ENCODE peak calls at places on chromosomes 3 and 15, in ten cellular contexts. One of them, this sample, is unnamed.
A peak's percentile ranks its signal among the peaks of the same experiment; 100 is the strongest.

GRCh38 chr3:98765721-98766120 is 2.6 kb downstream of the ST3GAL6 start:
- DNase-seq in AG20443: no peak
- DNase-seq in HS-5: no peak
- DNase-seq in fibroblast of mammary gland: no peak
- DNase-seq in NCI-H1048: no peak
- DNase-seq in retina: no peak
- DNase-seq in iris pigment epithelial cell: peak; percentile 43
- DNase-seq in body of pancreas: no peak
- DNase-seq in HCT116: no peak
- DNase-seq in fibroblast of lung: no peak
- DNase-seq in this sample: no peak

GRCh38 chr3:72174890-72175289 is 389.9 kb upstream of the PROK2 start:
- DNase-seq in HS-5: no peak
- DNase-seq in AG20443: no peak
- DNase-seq in fibroblast of lung: no peak
- DNase-seq in NCI-H1048: no peak
- DNase-seq in retina: no peak
- DNase-seq in body of pancreas: no peak
- DNase-seq in iris pigment epithelial cell: no peak
- DNase-seq in HCT116: no peak
- DNase-seq in fibroblast of mammary gland: no peak
- DNase-seq in this sample: no peak

GRCh38 chr3:69410301-69410700 is 24.4 kb upstream of the FRMD4B start:
- DNase-seq in body of pancreas: peak; percentile 68
- DNase-seq in retina: peak; percentile 55
- DNase-seq in iris pigment epithelial cell: peak; percentile 62
- DNase-seq in HS-5: peak; percentile 35
- DNase-seq in fibroblast of mammary gland: peak; percentile 71
- DNase-seq in AG20443: peak; percentile 77
- DNase-seq in NCI-H1048: peak; percentile 12
- DNase-seq in HCT116: peak; percentile 51
- DNase-seq in fibroblast of lung: peak; percentile 71
- DNase-seq in this sample: no peak

GRCh38 chr15:31974855-31975421 is 55.4 kb upstream of the CHRNA7 start:
- DNase-seq in body of pancreas: peak; percentile 34
- DNase-seq in HS-5: no peak
- DNase-seq in fibroblast of mammary gland: peak; percentile 11
- DNase-seq in NCI-H1048: peak; percentile 25
- DNase-seq in fibroblast of lung: peak; percentile 23
- DNase-seq in retina: peak; percentile 85
- DNase-seq in HCT116: no peak
- DNase-seq in iris pigment epithelial cell: no peak
- DNase-seq in AG20443: peak; percentile 40
- DNase-seq in this sample: no peak

GRCh38 chr3:100988080-100988479 is 5.1 kb downstream of the ABI3BP start:
- DNase-seq in retina: no peak
- DNase-seq in NCI-H1048: no peak
- DNase-seq in HCT116: no peak
- DNase-seq in AG20443: no peak
- DNase-seq in body of pancreas: peak; percentile 22
- DNase-seq in fibroblast of mammary gland: no peak
- DNase-seq in iris pigment epithelial cell: no peak
- DNase-seq in HS-5: no peak
- DNase-seq in fibroblast of lung: no peak
- DNase-seq in this sample: no peak

GRCh38 chr3:185318136-185318535 is 44.8 kb upstream of the MAP3K13 start:
- DNase-seq in NCI-H1048: peak; percentile 70
- DNase-seq in AG20443: no peak
- DNase-seq in fibroblast of mammary gland: no peak
- DNase-seq in body of pancreas: no peak
- DNase-seq in iris pigment epithelial cell: peak; percentile 79
- DNase-seq in fibroblast of lung: no peak
- DNase-seq in HCT116: no peak
- DNase-seq in HS-5: no peak
- DNase-seq in retina: no peak
- DNase-seq in this sample: peak; percentile 40

GRCh38 chr3:196842567-196843434 is 24.9 kb upstream of the SENP5 start:
- DNase-seq in fibroblast of mammary gland: no peak
- DNase-seq in body of pancreas: no peak
- DNase-seq in AG20443: no peak
- DNase-seq in HCT116: no peak
- DNase-seq in retina: no peak
- DNase-seq in fibroblast of lung: no peak
- DNase-seq in iris pigment epithelial cell: no peak
- DNase-seq in HS-5: no peak
- DNase-seq in NCI-H1048: no peak
- DNase-seq in this sample: no peak

GRCh38 chr3:52429779-52430415 is 15.0 kb downstream of the SEMA3G start:
- DNase-seq in NCI-H1048: no peak
- DNase-seq in AG20443: no peak
- DNase-seq in body of pancreas: peak; percentile 11
- DNase-seq in iris pigment epithelial cell: peak; percentile 23
- DNase-seq in retina: no peak
- DNase-seq in fibroblast of lung: no peak
- DNase-seq in HS-5: no peak
- DNase-seq in HCT116: no peak
- DNase-seq in fibroblast of mammary gland: no peak
- DNase-seq in this sample: no peak

GRCh38 chr3:81985996-81986723 is 224.7 kb upstream of the GBE1 start:
- DNase-seq in AG20443: no peak
- DNase-seq in iris pigment epithelial cell: no peak
- DNase-seq in body of pancreas: no peak
- DNase-seq in fibroblast of mammary gland: no peak
- DNase-seq in fibroblast of lung: no peak
- DNase-seq in NCI-H1048: no peak
- DNase-seq in retina: no peak
- DNase-seq in HS-5: no peak
- DNase-seq in HCT116: peak; percentile 58
- DNase-seq in this sample: no peak

GRCh38 chr15:99571299-99571698 is 5.5 kb downstream of the MEF2A start:
- DNase-seq in HCT116: no peak
- DNase-seq in iris pigment epithelial cell: no peak
- DNase-seq in fibroblast of lung: no peak
- DNase-seq in NCI-H1048: no peak
- DNase-seq in HS-5: no peak
- DNase-seq in AG20443: no peak
- DNase-seq in body of pancreas: no peak
- DNase-seq in fibroblast of mammary gland: no peak
- DNase-seq in retina: no peak
- DNase-seq in this sample: no peak

GRCh38 chr3:177220136-177220974 is 23.1 kb upstream of the TBL1XR1 start:
- DNase-seq in fibroblast of mammary gland: no peak
- DNase-seq in HCT116: no peak
- DNase-seq in HS-5: no peak
- DNase-seq in AG20443: no peak
- DNase-seq in fibroblast of lung: no peak
- DNase-seq in retina: no peak
- DNase-seq in NCI-H1048: no peak
- DNase-seq in body of pancreas: no peak
- DNase-seq in iris pigment epithelial cell: peak; percentile 34
- DNase-seq in this sample: no peak

GRCh38 chr15:90154861-90155626 is 46.1 kb upstream of the SEMA4B start:
- DNase-seq in HS-5: no peak
- DNase-seq in HCT116: no peak
- DNase-seq in fibroblast of lung: peak; percentile 89
- DNase-seq in fibroblast of mammary gland: peak; percentile 76
- DNase-seq in AG20443: peak; percentile 57
- DNase-seq in NCI-H1048: no peak
- DNase-seq in iris pigment epithelial cell: peak; percentile 72
- DNase-seq in retina: no peak
- DNase-seq in body of pancreas: peak; percentile 85
- DNase-seq in this sample: peak; percentile 51

GRCh38 chr3:47495111-47495510 is 18.4 kb downstream of the ELP6 start:
- DNase-seq in HS-5: no peak
- DNase-seq in retina: no peak
- DNase-seq in fibroblast of mammary gland: no peak
- DNase-seq in NCI-H1048: no peak
- DNase-seq in fibroblast of lung: no peak
- DNase-seq in body of pancreas: no peak
- DNase-seq in AG20443: no peak
- DNase-seq in HCT116: no peak
- DNase-seq in iris pigment epithelial cell: no peak
- DNase-seq in this sample: no peak

GRCh38 chr15:50315814-50316630 is 39.0 kb downstream of the GABPB1 start:
- DNase-seq in fibroblast of lung: peak; percentile 79
- DNase-seq in fibroblast of mammary gland: peak; percentile 70
- DNase-seq in HS-5: peak; percentile 18
- DNase-seq in body of pancreas: no peak
- DNase-seq in AG20443: peak; percentile 25
- DNase-seq in retina: peak; percentile 14
- DNase-seq in iris pigment epithelial cell: peak; percentile 51
- DNase-seq in HCT116: peak; percentile 31
- DNase-seq in NCI-H1048: peak; percentile 57
- DNase-seq in this sample: peak; percentile 24

GRCh38 chr15:22960587-22960986 is 19.6 kb downstream of the CYFIP1 start:
- DNase-seq in body of pancreas: no peak
- DNase-seq in retina: no peak
- DNase-seq in HS-5: no peak
- DNase-seq in HCT116: no peak
- DNase-seq in fibroblast of lung: no peak
- DNase-seq in AG20443: no peak
- DNase-seq in iris pigment epithelial cell: no peak
- DNase-seq in NCI-H1048: no peak
- DNase-seq in fibroblast of mammary gland: no peak
- DNase-seq in this sample: no peak

GRCh38 chr3:190038050-190038631 is 82.6 kb downstream of the P3H2 start:
- DNase-seq in HCT116: peak; percentile 39
- DNase-seq in fibroblast of lung: peak; percentile 79
- DNase-seq in HS-5: peak; percentile 38
- DNase-seq in retina: no peak
- DNase-seq in NCI-H1048: no peak
- DNase-seq in fibroblast of mammary gland: peak; percentile 79
- DNase-seq in iris pigment epithelial cell: peak; percentile 88
- DNase-seq in AG20443: peak; percentile 36
- DNase-seq in body of pancreas: no peak
- DNase-seq in this sample: no peak

GRCh38 chr3:18098960-18099587 is 326.1 kb downstream of the SATB1 start:
- DNase-seq in HS-5: peak; percentile 93
- DNase-seq in body of pancreas: no peak
- DNase-seq in fibroblast of lung: peak; percentile 75
- DNase-seq in AG20443: peak; percentile 92
- DNase-seq in HCT116: peak; percentile 99
- DNase-seq in NCI-H1048: no peak
- DNase-seq in retina: no peak
- DNase-seq in iris pigment epithelial cell: peak; percentile 46
- DNase-seq in fibroblast of mammary gland: peak; percentile 95
- DNase-seq in this sample: peak; percentile 45

GRCh38 chr3:131957980-131958379 is 76.8 kb downstream of the CPNE4 start:
- DNase-seq in fibroblast of lung: no peak
- DNase-seq in AG20443: no peak
- DNase-seq in HS-5: no peak
- DNase-seq in HCT116: no peak
- DNase-seq in fibroblast of mammary gland: no peak
- DNase-seq in NCI-H1048: no peak
- DNase-seq in retina: no peak
- DNase-seq in body of pancreas: no peak
- DNase-seq in iris pigment epithelial cell: no peak
- DNase-seq in this sample: no peak

GRCh38 chr15:76217029-76217866 is 94.0 kb downstream of the ETFA start:
- DNase-seq in iris pigment epithelial cell: peak; percentile 68
- DNase-seq in retina: peak; percentile 59
- DNase-seq in fibroblast of mammary gland: peak; percentile 30
- DNase-seq in body of pancreas: no peak
- DNase-seq in HCT116: peak; percentile 24
- DNase-seq in HS-5: no peak
- DNase-seq in NCI-H1048: no peak
- DNase-seq in fibroblast of lung: peak; percentile 18
- DNase-seq in AG20443: no peak
- DNase-seq in this sample: no peak

GRCh38 chr3:121957674-121958419 is 63.6 kb downstream of the SLC15A2 start:
- DNase-seq in NCI-H1048: no peak
- DNase-seq in HS-5: no peak
- DNase-seq in fibroblast of mammary gland: no peak
- DNase-seq in retina: no peak
- DNase-seq in AG20443: no peak
- DNase-seq in body of pancreas: no peak
- DNase-seq in HCT116: no peak
- DNase-seq in fibroblast of lung: no peak
- DNase-seq in iris pigment epithelial cell: no peak
- DNase-seq in this sample: no peak

GRCh38 chr3:77931272-77932009 is 891.5 kb downstream of the ROBO2 start:
- DNase-seq in body of pancreas: no peak
- DNase-seq in HCT116: no peak
- DNase-seq in fibroblast of mammary gland: no peak
- DNase-seq in iris pigment epithelial cell: peak; percentile 10
- DNase-seq in retina: peak; percentile 18
- DNase-seq in NCI-H1048: no peak
- DNase-seq in AG20443: no peak
- DNase-seq in fibroblast of lung: peak; percentile 92
- DNase-seq in HS-5: no peak
- DNase-seq in this sample: no peak

GRCh38 chr3:123151251-123151705 is 50.5 kb upstream of the SEC22A start:
- DNase-seq in NCI-H1048: no peak
- DNase-seq in fibroblast of lung: no peak
- DNase-seq in body of pancreas: no peak
- DNase-seq in fibroblast of mammary gland: no peak
- DNase-seq in HCT116: no peak
- DNase-seq in HS-5: no peak
- DNase-seq in retina: no peak
- DNase-seq in iris pigment epithelial cell: no peak
- DNase-seq in AG20443: no peak
- DNase-seq in this sample: no peak

GRCh38 chr3:130258532-130258952 is 86.9 kb upstream of the COL6A5 start:
- DNase-seq in AG20443: peak; percentile 50
- DNase-seq in HS-5: peak; percentile 36
- DNase-seq in body of pancreas: no peak
- DNase-seq in fibroblast of mammary gland: peak; percentile 98
- DNase-seq in fibroblast of lung: peak; percentile 56
- DNase-seq in retina: no peak
- DNase-seq in NCI-H1048: no peak
- DNase-seq in iris pigment epithelial cell: no peak
- DNase-seq in HCT116: no peak
- DNase-seq in this sample: no peak

GRCh38 chr15:55552926-55553325 is 35.2 kb downstream of the PYGO1 start:
- DNase-seq in NCI-H1048: no peak
- DNase-seq in body of pancreas: no peak
- DNase-seq in HCT116: no peak
- DNase-seq in iris pigment epithelial cell: peak; percentile 75
- DNase-seq in HS-5: no peak
- DNase-seq in fibroblast of lung: peak; percentile 82
- DNase-seq in retina: peak; percentile 25
- DNase-seq in AG20443: peak; percentile 13
- DNase-seq in fibroblast of mammary gland: peak; percentile 53
- DNase-seq in this sample: peak; percentile 46

This sample was measured in non-pigmented ciliary epithelial cell.